ENCODE peak calls at places on chromosome 5, in eight cellular contexts. One of them, this sample, is unnamed. For H3K36me3, the result is how much of the 10 kb centered on the place peaks cover.

GRCh38 chr5:55603947-55604346 is 69.2 kb upstream of the PLPP1 start:
- DNase-seq in brain microvascular endothelial cell: no peak
- DNase-seq in right lobe of liver: no peak
- DNase-seq in right atrium auricular region: peak
- DNase-seq in SK-N-SH: no peak
- DNase-seq in CD4-positive, alpha-beta memory T cell: no peak
- DNase-seq in hepatocyte: no peak
- DNase-seq in tibial artery: no peak
- DNase-seq in this sample: peak

GRCh38 chr5:87069974-87070608 is 197.6 kb upstream of the RASA1 start:
- DNase-seq in SK-N-SH: no peak
- DNase-seq in right lobe of liver: no peak
- DNase-seq in hepatocyte: peak
- DNase-seq in tibial artery: no peak
- DNase-seq in right atrium auricular region: no peak
- DNase-seq in brain microvascular endothelial cell: peak
- DNase-seq in CD4-positive, alpha-beta memory T cell: no peak
- DNase-seq in this sample: peak

GRCh38 chr5:71862661-71863060 is 143.6 kb downstream of the CARTPT start:
- DNase-seq in CD4-positive, alpha-beta memory T cell: no peak
- DNase-seq in brain microvascular endothelial cell: no peak
- DNase-seq in tibial artery: no peak
- DNase-seq in hepatocyte: no peak
- DNase-seq in right atrium auricular region: no peak
- DNase-seq in SK-N-SH: no peak
- DNase-seq in right lobe of liver: no peak
- DNase-seq in this sample: no peak

GRCh38 chr5:174612686-174613085 is 111.7 kb upstream of the MSX2 start:
- DNase-seq in hepatocyte: peak
- DNase-seq in tibial artery: no peak
- DNase-seq in right atrium auricular region: no peak
- DNase-seq in CD4-positive, alpha-beta memory T cell: no peak
- DNase-seq in SK-N-SH: no peak
- DNase-seq in brain microvascular endothelial cell: no peak
- DNase-seq in right lobe of liver: no peak
- DNase-seq in this sample: no peak

GRCh38 chr5:149128023-149128875 is 13.0 kb upstream of the ABLIM3 start:
- DNase-seq in SK-N-SH: peak
- DNase-seq in right atrium auricular region: no peak
- DNase-seq in hepatocyte: peak
- DNase-seq in tibial artery: no peak
- DNase-seq in right lobe of liver: no peak
- DNase-seq in brain microvascular endothelial cell: peak
- DNase-seq in CD4-positive, alpha-beta memory T cell: no peak
- DNase-seq in this sample: peak

GRCh38 chr5:119340597-119341218 is 15.1 kb upstream of the TNFAIP8 start:
- DNase-seq in SK-N-SH: no peak
- DNase-seq in right lobe of liver: no peak
- DNase-seq in CD4-positive, alpha-beta memory T cell: peak
- DNase-seq in tibial artery: no peak
- DNase-seq in hepatocyte: no peak
- DNase-seq in brain microvascular endothelial cell: no peak
- DNase-seq in right atrium auricular region: no peak
- DNase-seq in this sample: no peak

GRCh38 chr5:38808666-38809343 is 37.0 kb upstream of the OSMR start:
- DNase-seq in CD4-positive, alpha-beta memory T cell: no peak
- DNase-seq in hepatocyte: no peak
- DNase-seq in brain microvascular endothelial cell: no peak
- DNase-seq in SK-N-SH: no peak
- DNase-seq in tibial artery: no peak
- DNase-seq in right atrium auricular region: no peak
- DNase-seq in right lobe of liver: no peak
- DNase-seq in this sample: no peak

GRCh38 chr5:1563051-1563461 is 39.3 kb upstream of the LPCAT1 start:
- DNase-seq in CD4-positive, alpha-beta memory T cell: no peak
- DNase-seq in SK-N-SH: no peak
- DNase-seq in hepatocyte: no peak
- DNase-seq in tibial artery: peak
- DNase-seq in right atrium auricular region: no peak
- DNase-seq in right lobe of liver: no peak
- DNase-seq in brain microvascular endothelial cell: no peak
- DNase-seq in this sample: no peak

GRCh38 chr5:66987949-66988838 is 208.4 kb downstream of the CD180 start:
- DNase-seq in hepatocyte: peak
- DNase-seq in SK-N-SH: peak
- DNase-seq in right lobe of liver: no peak
- DNase-seq in right atrium auricular region: no peak
- DNase-seq in CD4-positive, alpha-beta memory T cell: peak
- DNase-seq in brain microvascular endothelial cell: no peak
- DNase-seq in tibial artery: no peak
- DNase-seq in this sample: peak

GRCh38 chr5:55232194-55232984 is 1.0 kb downstream of the CCNO start:
- DNase-seq in hepatocyte: peak
- DNase-seq in CD4-positive, alpha-beta memory T cell: no peak
- DNase-seq in SK-N-SH: peak
- DNase-seq in tibial artery: no peak
- DNase-seq in right lobe of liver: no peak
- DNase-seq in right atrium auricular region: no peak
- DNase-seq in brain microvascular endothelial cell: no peak
- DNase-seq in this sample: no peak

GRCh38 chr5:125160787-125161502 is 414.5 kb upstream of the ZNF608 start:
- DNase-seq in tibial artery: no peak
- DNase-seq in hepatocyte: peak
- DNase-seq in right lobe of liver: no peak
- DNase-seq in SK-N-SH: no peak
- DNase-seq in right atrium auricular region: no peak
- DNase-seq in CD4-positive, alpha-beta memory T cell: no peak
- DNase-seq in brain microvascular endothelial cell: no peak
- DNase-seq in this sample: peak
- H3K36me3 ChIP-seq in tibial artery: under half
- H3K36me3 ChIP-seq in hepatocyte: under half
- H3K36me3 ChIP-seq in right lobe of liver: under half
- H3K36me3 ChIP-seq in SK-N-SH: under half
- H3K36me3 ChIP-seq in right atrium auricular region: under half
- H3K36me3 ChIP-seq in CD4-positive, alpha-beta memory T cell: under half
- H3K36me3 ChIP-seq in brain microvascular endothelial cell: under half
- H3K36me3 ChIP-seq in this sample: under half

DNA sequence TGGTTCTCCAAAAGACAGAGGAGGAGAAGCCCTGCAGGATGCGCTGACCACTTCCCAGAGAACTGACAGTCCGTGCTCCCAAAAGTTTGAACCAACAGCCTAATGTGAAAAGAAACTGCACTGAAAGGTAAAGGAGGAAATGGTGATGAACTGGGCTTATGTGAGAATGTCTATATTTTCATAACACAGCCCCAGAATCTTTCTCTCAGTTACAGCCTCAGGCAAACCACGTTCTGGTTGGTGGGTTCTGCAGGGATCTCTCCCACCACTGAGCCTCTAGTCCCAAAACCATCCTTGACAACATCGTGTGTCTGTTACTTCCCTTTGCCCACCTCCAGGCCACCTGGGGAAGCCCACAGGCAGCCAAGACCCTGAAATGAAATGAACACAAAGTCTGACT is 23.9 kb downstream of the SPARC start:
- DNase-seq in right lobe of liver: no peak
- DNase-seq in right atrium auricular region: no peak
- DNase-seq in brain microvascular endothelial cell: no peak
- DNase-seq in hepatocyte: no peak
- DNase-seq in SK-N-SH: no peak
- DNase-seq in tibial artery: no peak
- DNase-seq in CD4-positive, alpha-beta memory T cell: no peak
- DNase-seq in this sample: no peak
- H3K36me3 ChIP-seq in right lobe of liver: under half
- H3K36me3 ChIP-seq in right atrium auricular region: half or more
- H3K36me3 ChIP-seq in brain microvascular endothelial cell: half or more
- H3K36me3 ChIP-seq in hepatocyte: under half
- H3K36me3 ChIP-seq in SK-N-SH: half or more
- H3K36me3 ChIP-seq in tibial artery: half or more
- H3K36me3 ChIP-seq in CD4-positive, alpha-beta memory T cell: under half
- H3K36me3 ChIP-seq in this sample: half or more

GRCh38 chr5:36205329-36205728 is 36.4 kb downstream of the NADK2 start:
- DNase-seq in SK-N-SH: no peak
- DNase-seq in right atrium auricular region: no peak
- DNase-seq in right lobe of liver: no peak
- DNase-seq in CD4-positive, alpha-beta memory T cell: no peak
- DNase-seq in tibial artery: no peak
- DNase-seq in hepatocyte: no peak
- DNase-seq in brain microvascular endothelial cell: no peak
- DNase-seq in this sample: no peak

GRCh38 chr5:36199620-36200019 is 42.1 kb downstream of the NADK2 start:
- DNase-seq in tibial artery: no peak
- DNase-seq in SK-N-SH: no peak
- DNase-seq in right lobe of liver: no peak
- DNase-seq in CD4-positive, alpha-beta memory T cell: no peak
- DNase-seq in brain microvascular endothelial cell: no peak
- DNase-seq in right atrium auricular region: no peak
- DNase-seq in hepatocyte: no peak
- DNase-seq in this sample: peak

GRCh38 chr5:36202521-36202961 is 39.2 kb downstream of the NADK2 start:
- DNase-seq in SK-N-SH: no peak
- DNase-seq in right atrium auricular region: no peak
- DNase-seq in hepatocyte: no peak
- DNase-seq in tibial artery: no peak
- DNase-seq in brain microvascular endothelial cell: peak
- DNase-seq in CD4-positive, alpha-beta memory T cell: no peak
- DNase-seq in right lobe of liver: no peak
- DNase-seq in this sample: peak

GRCh38 chr5:36198281-36198680 is 43.4 kb downstream of the NADK2 start:
- DNase-seq in tibial artery: no peak
- DNase-seq in hepatocyte: no peak
- DNase-seq in right atrium auricular region: no peak
- DNase-seq in right lobe of liver: no peak
- DNase-seq in brain microvascular endothelial cell: no peak
- DNase-seq in CD4-positive, alpha-beta memory T cell: no peak
- DNase-seq in SK-N-SH: no peak
- DNase-seq in this sample: peak

GRCh38 chr5:36200513-36200912 is 41.2 kb downstream of the NADK2 start:
- DNase-seq in hepatocyte: no peak
- DNase-seq in tibial artery: no peak
- DNase-seq in SK-N-SH: no peak
- DNase-seq in right atrium auricular region: no peak
- DNase-seq in brain microvascular endothelial cell: peak
- DNase-seq in CD4-positive, alpha-beta memory T cell: no peak
- DNase-seq in right lobe of liver: no peak
- DNase-seq in this sample: peak
- H3K36me3 ChIP-seq in hepatocyte: under half
- H3K36me3 ChIP-seq in tibial artery: under half
- H3K36me3 ChIP-seq in SK-N-SH: half or more
- H3K36me3 ChIP-seq in right atrium auricular region: under half
- H3K36me3 ChIP-seq in brain microvascular endothelial cell: under half
- H3K36me3 ChIP-seq in CD4-positive, alpha-beta memory T cell: under half
- H3K36me3 ChIP-seq in right lobe of liver: half or more
- H3K36me3 ChIP-seq in this sample: under half

GRCh38 chr5:178870411-178870810 is 10.7 kb downstream of the ZNF354B start:
- DNase-seq in CD4-positive, alpha-beta memory T cell: no peak
- DNase-seq in brain microvascular endothelial cell: no peak
- DNase-seq in hepatocyte: no peak
- DNase-seq in right atrium auricular region: no peak
- DNase-seq in right lobe of liver: no peak
- DNase-seq in tibial artery: no peak
- DNase-seq in SK-N-SH: no peak
- DNase-seq in this sample: no peak

GRCh38 chr5:178866946-178867345 is 7.2 kb downstream of the ZNF354B start:
- DNase-seq in SK-N-SH: no peak
- DNase-seq in brain microvascular endothelial cell: peak
- DNase-seq in CD4-positive, alpha-beta memory T cell: no peak
- DNase-seq in tibial artery: no peak
- DNase-seq in hepatocyte: no peak
- DNase-seq in right lobe of liver: no peak
- DNase-seq in right atrium auricular region: no peak
- DNase-seq in this sample: no peak

GRCh38 chr5:178872302-178872701 is 12.5 kb downstream of the ZNF354B start:
- DNase-seq in brain microvascular endothelial cell: no peak
- DNase-seq in right atrium auricular region: no peak
- DNase-seq in CD4-positive, alpha-beta memory T cell: no peak
- DNase-seq in hepatocyte: no peak
- DNase-seq in SK-N-SH: no peak
- DNase-seq in right lobe of liver: no peak
- DNase-seq in tibial artery: no peak
- DNase-seq in this sample: no peak

GRCh38 chr5:178869577-178869976 is 9.8 kb downstream of the ZNF354B start:
- DNase-seq in right atrium auricular region: no peak
- DNase-seq in right lobe of liver: no peak
- DNase-seq in hepatocyte: no peak
- DNase-seq in brain microvascular endothelial cell: peak
- DNase-seq in tibial artery: no peak
- DNase-seq in SK-N-SH: no peak
- DNase-seq in CD4-positive, alpha-beta memory T cell: no peak
- DNase-seq in this sample: no peak
- H3K36me3 ChIP-seq in right atrium auricular region: half or more
- H3K36me3 ChIP-seq in right lobe of liver: under half
- H3K36me3 ChIP-seq in hepatocyte: under half
- H3K36me3 ChIP-seq in brain microvascular endothelial cell: half or more
- H3K36me3 ChIP-seq in tibial artery: half or more
- H3K36me3 ChIP-seq in SK-N-SH: half or more
- H3K36me3 ChIP-seq in CD4-positive, alpha-beta memory T cell: under half
- H3K36me3 ChIP-seq in this sample: half or more

GRCh38 chr5:19496056-19496455 is 491.9 kb downstream of the CDH18 start:
- DNase-seq in tibial artery: no peak
- DNase-seq in CD4-positive, alpha-beta memory T cell: no peak
- DNase-seq in SK-N-SH: no peak
- DNase-seq in right lobe of liver: no peak
- DNase-seq in hepatocyte: no peak
- DNase-seq in brain microvascular endothelial cell: no peak
- DNase-seq in right atrium auricular region: no peak
- DNase-seq in this sample: no peak

GRCh38 chr5:19492861-19493260 is 495.1 kb downstream of the CDH18 start:
- DNase-seq in hepatocyte: no peak
- DNase-seq in right atrium auricular region: no peak
- DNase-seq in tibial artery: no peak
- DNase-seq in brain microvascular endothelial cell: no peak
- DNase-seq in CD4-positive, alpha-beta memory T cell: no peak
- DNase-seq in SK-N-SH: no peak
- DNase-seq in right lobe of liver: no peak
- DNase-seq in this sample: no peak

GRCh38 chr5:19498852-19499251 is 489.1 kb downstream of the CDH18 start:
- DNase-seq in CD4-positive, alpha-beta memory T cell: no peak
- DNase-seq in brain microvascular endothelial cell: no peak
- DNase-seq in tibial artery: no peak
- DNase-seq in right lobe of liver: no peak
- DNase-seq in SK-N-SH: no peak
- DNase-seq in right atrium auricular region: no peak
- DNase-seq in hepatocyte: no peak
- DNase-seq in this sample: no peak

GRCh38 chr5:19497229-19497815 is 490.7 kb downstream of the CDH18 start:
- DNase-seq in SK-N-SH: no peak
- DNase-seq in brain microvascular endothelial cell: no peak
- DNase-seq in CD4-positive, alpha-beta memory T cell: no peak
- DNase-seq in right lobe of liver: no peak
- DNase-seq in tibial artery: no peak
- DNase-seq in hepatocyte: no peak
- DNase-seq in right atrium auricular region: no peak
- DNase-seq in this sample: no peak
- H3K36me3 ChIP-seq in SK-N-SH: under half
- H3K36me3 ChIP-seq in brain microvascular endothelial cell: under half
- H3K36me3 ChIP-seq in CD4-positive, alpha-beta memory T cell: under half
- H3K36me3 ChIP-seq in right lobe of liver: under half
- H3K36me3 ChIP-seq in tibial artery: under half
- H3K36me3 ChIP-seq in hepatocyte: under half
- H3K36me3 ChIP-seq in right atrium auricular region: under half
- H3K36me3 ChIP-seq in this sample: under half

GRCh38 chr5:172943906-172944305 is 15.3 kb upstream of the RPL26L1 start:
- DNase-seq in tibial artery: peak
- DNase-seq in hepatocyte: no peak
- DNase-seq in right lobe of liver: no peak
- DNase-seq in SK-N-SH: no peak
- DNase-seq in CD4-positive, alpha-beta memory T cell: no peak
- DNase-seq in right atrium auricular region: no peak
- DNase-seq in brain microvascular endothelial cell: no peak
- DNase-seq in this sample: no peak
- H3K36me3 ChIP-seq in tibial artery: half or more
- H3K36me3 ChIP-seq in hepatocyte: under half
- H3K36me3 ChIP-seq in right lobe of liver: under half
- H3K36me3 ChIP-seq in SK-N-SH: under half
- H3K36me3 ChIP-seq in CD4-positive, alpha-beta memory T cell: under half
- H3K36me3 ChIP-seq in right atrium auricular region: under half
- H3K36me3 ChIP-seq in brain microvascular endothelial cell: under half
- H3K36me3 ChIP-seq in this sample: under half

This sample was measured in IMR-90.